ENCODE peak calls at places on chromosomes 2 and 18, in eight cellular contexts. One of them, this sample, is unnamed. For H3K4me1, the result is how much of the 10 kb centered on the place peaks cover.

GRCh38 chr2:154952346-154953010 is 254.0 kb downstream of the KCNJ3 start:
- DNase-seq in body of pancreas: no peak
- DNase-seq in IMR-90: no peak
- DNase-seq in right lobe of liver: no peak
- DNase-seq in thyroid gland: no peak
- DNase-seq in adipocyte: no peak
- DNase-seq in suprapubic skin: no peak
- DNase-seq in endodermal cell: no peak
- DNase-seq in this sample: no peak

GRCh38 chr2:69926849-69927515 is 12.1 kb downstream of the MXD1 start:
- DNase-seq in body of pancreas: no peak
- DNase-seq in IMR-90: peak
- DNase-seq in right lobe of liver: no peak
- DNase-seq in thyroid gland: no peak
- DNase-seq in adipocyte: peak
- DNase-seq in suprapubic skin: no peak
- DNase-seq in endodermal cell: no peak
- DNase-seq in this sample: no peak

GRCh38 chr18:9712606-9713005 is 4.5 kb downstream of the RAB31 start:
- DNase-seq in body of pancreas: no peak
- DNase-seq in IMR-90: no peak
- DNase-seq in right lobe of liver: no peak
- DNase-seq in thyroid gland: no peak
- DNase-seq in adipocyte: no peak
- DNase-seq in suprapubic skin: no peak
- DNase-seq in endodermal cell: no peak
- DNase-seq in this sample: no peak

GRCh38 chr2:173118385-173118784 is 42.7 kb downstream of the MAP3K20 start:
- DNase-seq in body of pancreas: no peak
- DNase-seq in IMR-90: peak
- DNase-seq in right lobe of liver: no peak
- DNase-seq in thyroid gland: no peak
- DNase-seq in adipocyte: no peak
- DNase-seq in suprapubic skin: no peak
- DNase-seq in endodermal cell: no peak
- DNase-seq in this sample: no peak

GRCh38 chr2:69422198-69422597 is 15.0 kb downstream of the NFU1 start:
- DNase-seq in body of pancreas: no peak
- DNase-seq in IMR-90: no peak
- DNase-seq in right lobe of liver: no peak
- DNase-seq in thyroid gland: no peak
- DNase-seq in adipocyte: no peak
- DNase-seq in suprapubic skin: no peak
- DNase-seq in endodermal cell: no peak
- DNase-seq in this sample: no peak

GRCh38 chr2:205612661-205613060 is 69.6 kb upstream of the NRP2 start:
- DNase-seq in body of pancreas: no peak
- DNase-seq in IMR-90: no peak
- DNase-seq in right lobe of liver: no peak
- DNase-seq in thyroid gland: no peak
- DNase-seq in adipocyte: no peak
- DNase-seq in suprapubic skin: no peak
- DNase-seq in endodermal cell: no peak
- DNase-seq in this sample: no peak

GRCh38 chr2:149612122-149612521 is 24.5 kb upstream of the MMADHC start:
- DNase-seq in body of pancreas: peak
- DNase-seq in IMR-90: peak
- DNase-seq in right lobe of liver: no peak
- DNase-seq in thyroid gland: peak
- DNase-seq in adipocyte: peak
- DNase-seq in suprapubic skin: no peak
- DNase-seq in endodermal cell: peak
- DNase-seq in this sample: no peak

GRCh38 chr2:142918624-142919023 is 41.2 kb downstream of the KYNU start:
- DNase-seq in body of pancreas: no peak
- DNase-seq in IMR-90: peak
- DNase-seq in right lobe of liver: no peak
- DNase-seq in thyroid gland: no peak
- DNase-seq in adipocyte: peak
- DNase-seq in suprapubic skin: no peak
- DNase-seq in endodermal cell: no peak
- DNase-seq in this sample: no peak

GRCh38 chr18:73791081-73791480 is 356.6 kb downstream of the FBXO15 start:
- DNase-seq in body of pancreas: no peak
- DNase-seq in IMR-90: peak
- DNase-seq in right lobe of liver: no peak
- DNase-seq in thyroid gland: no peak
- DNase-seq in adipocyte: peak
- DNase-seq in suprapubic skin: no peak
- DNase-seq in endodermal cell: no peak
- DNase-seq in this sample: no peak

GRCh38 chr2:163633296-163633695 is 102.5 kb downstream of the FIGN start:
- DNase-seq in body of pancreas: no peak
- DNase-seq in IMR-90: no peak
- DNase-seq in right lobe of liver: no peak
- DNase-seq in thyroid gland: no peak
- DNase-seq in adipocyte: no peak
- DNase-seq in suprapubic skin: no peak
- DNase-seq in endodermal cell: no peak
- DNase-seq in this sample: no peak

GRCh38 chr18:59070181-59070912 is 69.3 kb upstream of the SEC11C start:
- DNase-seq in body of pancreas: peak
- DNase-seq in IMR-90: peak
- DNase-seq in right lobe of liver: peak
- DNase-seq in thyroid gland: peak
- DNase-seq in adipocyte: peak
- DNase-seq in suprapubic skin: peak
- DNase-seq in endodermal cell: peak
- DNase-seq in this sample: peak

GRCh38 chr2:81087646-81088045 is 783.1 kb upstream of the LRRTM1 start:
- DNase-seq in body of pancreas: no peak
- DNase-seq in IMR-90: no peak
- DNase-seq in right lobe of liver: no peak
- DNase-seq in thyroid gland: no peak
- DNase-seq in adipocyte: no peak
- DNase-seq in suprapubic skin: no peak
- DNase-seq in endodermal cell: no peak
- DNase-seq in this sample: no peak

GRCh38 chr2:113895301-113895700 is 5.4 kb downstream of the ACTR3 start:
- DNase-seq in body of pancreas: no peak
- DNase-seq in IMR-90: no peak
- DNase-seq in right lobe of liver: no peak
- DNase-seq in thyroid gland: no peak
- DNase-seq in adipocyte: no peak
- DNase-seq in suprapubic skin: no peak
- DNase-seq in endodermal cell: no peak
- DNase-seq in this sample: no peak

GRCh38 chr2:9398881-9399805 is 24.2 kb downstream of the ITGB1BP1 start:
- DNase-seq in body of pancreas: peak
- DNase-seq in IMR-90: no peak
- DNase-seq in right lobe of liver: no peak
- DNase-seq in thyroid gland: no peak
- DNase-seq in adipocyte: no peak
- DNase-seq in suprapubic skin: no peak
- DNase-seq in endodermal cell: peak
- DNase-seq in this sample: no peak

GRCh38 chr2:100891911-100892642 is 72.1 kb downstream of the NPAS2 start:
- DNase-seq in body of pancreas: no peak
- DNase-seq in IMR-90: peak
- DNase-seq in right lobe of liver: no peak
- DNase-seq in thyroid gland: no peak
- DNase-seq in adipocyte: peak
- DNase-seq in suprapubic skin: no peak
- DNase-seq in endodermal cell: no peak
- DNase-seq in this sample: no peak

GRCh38 chr18:45839415-45840395 is 14.2 kb downstream of the SIGLEC15 start:
- DNase-seq in body of pancreas: peak
- DNase-seq in IMR-90: peak
- DNase-seq in right lobe of liver: peak
- DNase-seq in thyroid gland: no peak
- DNase-seq in adipocyte: peak
- DNase-seq in suprapubic skin: no peak
- DNase-seq in endodermal cell: peak
- DNase-seq in this sample: no peak

GRCh38 chr2:221896505-221897151 is 324.5 kb upstream of the EPHA4 start:
- DNase-seq in body of pancreas: no peak
- DNase-seq in IMR-90: peak
- DNase-seq in right lobe of liver: no peak
- DNase-seq in thyroid gland: peak
- DNase-seq in adipocyte: peak
- DNase-seq in suprapubic skin: no peak
- DNase-seq in endodermal cell: peak
- DNase-seq in this sample: peak

GRCh38 chr2:47031909-47032668 is 116.5 kb upstream of the MCFD2 start:
- DNase-seq in body of pancreas: no peak
- DNase-seq in IMR-90: no peak
- DNase-seq in right lobe of liver: no peak
- DNase-seq in thyroid gland: no peak
- DNase-seq in adipocyte: no peak
- DNase-seq in suprapubic skin: no peak
- DNase-seq in endodermal cell: no peak
- DNase-seq in this sample: no peak

GRCh38 chr2:65292461-65293127 is 65.0 kb downstream of the ACTR2 start:
- DNase-seq in body of pancreas: no peak
- DNase-seq in IMR-90: no peak
- DNase-seq in right lobe of liver: no peak
- DNase-seq in thyroid gland: no peak
- DNase-seq in adipocyte: no peak
- DNase-seq in suprapubic skin: no peak
- DNase-seq in endodermal cell: no peak
- DNase-seq in this sample: no peak

GRCh38 chr18:49994410-49994809 is 181.1 kb upstream of the ACAA2 start:
- DNase-seq in body of pancreas: no peak
- DNase-seq in IMR-90: no peak
- DNase-seq in right lobe of liver: peak
- DNase-seq in thyroid gland: peak
- DNase-seq in adipocyte: no peak
- DNase-seq in suprapubic skin: no peak
- DNase-seq in endodermal cell: no peak
- DNase-seq in this sample: no peak

GRCh38 chr18:49988733-49989132 is 175.4 kb upstream of the ACAA2 start:
- DNase-seq in body of pancreas: no peak
- DNase-seq in IMR-90: no peak
- DNase-seq in right lobe of liver: no peak
- DNase-seq in thyroid gland: no peak
- DNase-seq in adipocyte: no peak
- DNase-seq in suprapubic skin: no peak
- DNase-seq in endodermal cell: no peak
- DNase-seq in this sample: no peak

GRCh38 chr18:49988101-49988500 is 174.8 kb upstream of the ACAA2 start:
- DNase-seq in body of pancreas: no peak
- DNase-seq in IMR-90: no peak
- DNase-seq in right lobe of liver: no peak
- DNase-seq in thyroid gland: peak
- DNase-seq in adipocyte: no peak
- DNase-seq in suprapubic skin: no peak
- DNase-seq in endodermal cell: no peak
- DNase-seq in this sample: no peak

GRCh38 chr18:49997468-49998045 is 184.2 kb upstream of the ACAA2 start:
- DNase-seq in body of pancreas: no peak
- DNase-seq in IMR-90: no peak
- DNase-seq in right lobe of liver: no peak
- DNase-seq in thyroid gland: no peak
- DNase-seq in adipocyte: no peak
- DNase-seq in suprapubic skin: no peak
- DNase-seq in endodermal cell: no peak
- DNase-seq in this sample: no peak

GRCh38 chr18:49993299-49993698 is 180.0 kb upstream of the ACAA2 start:
- DNase-seq in body of pancreas: no peak
- DNase-seq in IMR-90: no peak
- DNase-seq in right lobe of liver: peak
- DNase-seq in thyroid gland: no peak
- DNase-seq in adipocyte: no peak
- DNase-seq in suprapubic skin: no peak
- DNase-seq in endodermal cell: no peak
- DNase-seq in this sample: no peak
- H3K4me1 ChIP-seq in body of pancreas: under half
- H3K4me1 ChIP-seq in IMR-90: under half
- H3K4me1 ChIP-seq in right lobe of liver: under half
- H3K4me1 ChIP-seq in thyroid gland: under half
- H3K4me1 ChIP-seq in adipocyte: under half
- H3K4me1 ChIP-seq in suprapubic skin: under half
- H3K4me1 ChIP-seq in endodermal cell: under half
- H3K4me1 ChIP-seq in this sample: under half

GRCh38 chr2:98763209-98763951 is 32.4 kb upstream of the MGAT4A start:
- DNase-seq in body of pancreas: no peak
- DNase-seq in IMR-90: no peak
- DNase-seq in right lobe of liver: no peak
- DNase-seq in thyroid gland: no peak
- DNase-seq in adipocyte: no peak
- DNase-seq in suprapubic skin: no peak
- DNase-seq in endodermal cell: no peak
- DNase-seq in this sample: no peak

GRCh38 chr2:98759827-98760625 is 29.1 kb upstream of the MGAT4A start:
- DNase-seq in body of pancreas: peak
- DNase-seq in IMR-90: no peak
- DNase-seq in right lobe of liver: no peak
- DNase-seq in thyroid gland: no peak
- DNase-seq in adipocyte: no peak
- DNase-seq in suprapubic skin: no peak
- DNase-seq in endodermal cell: no peak
- DNase-seq in this sample: no peak

GRCh38 chr2:98761909-98762308 is 31.0 kb upstream of the MGAT4A start:
- DNase-seq in body of pancreas: no peak
- DNase-seq in IMR-90: no peak
- DNase-seq in right lobe of liver: no peak
- DNase-seq in thyroid gland: no peak
- DNase-seq in adipocyte: no peak
- DNase-seq in suprapubic skin: no peak
- DNase-seq in endodermal cell: no peak
- DNase-seq in this sample: no peak

GRCh38 chr2:98759338-98759737 is 28.4 kb upstream of the MGAT4A start:
- DNase-seq in body of pancreas: no peak
- DNase-seq in IMR-90: no peak
- DNase-seq in right lobe of liver: no peak
- DNase-seq in thyroid gland: no peak
- DNase-seq in adipocyte: no peak
- DNase-seq in suprapubic skin: no peak
- DNase-seq in endodermal cell: no peak
- DNase-seq in this sample: no peak

GRCh38 chr2:98761267-98761781 is 30.4 kb upstream of the MGAT4A start:
- DNase-seq in body of pancreas: peak
- DNase-seq in IMR-90: no peak
- DNase-seq in right lobe of liver: no peak
- DNase-seq in thyroid gland: no peak
- DNase-seq in adipocyte: no peak
- DNase-seq in suprapubic skin: no peak
- DNase-seq in endodermal cell: no peak
- DNase-seq in this sample: no peak
- H3K4me1 ChIP-seq in body of pancreas: under half
- H3K4me1 ChIP-seq in IMR-90: under half
- H3K4me1 ChIP-seq in right lobe of liver: under half
- H3K4me1 ChIP-seq in thyroid gland: under half
- H3K4me1 ChIP-seq in adipocyte: under half
- H3K4me1 ChIP-seq in suprapubic skin: under half
- H3K4me1 ChIP-seq in endodermal cell: under half
- H3K4me1 ChIP-seq in this sample: under half

GRCh38 chr2:237689569-237690131 is 62.3 kb downstream of the LRRFIP1 start:
- DNase-seq in body of pancreas: no peak
- DNase-seq in IMR-90: no peak
- DNase-seq in right lobe of liver: no peak
- DNase-seq in thyroid gland: peak
- DNase-seq in adipocyte: peak
- DNase-seq in suprapubic skin: no peak
- DNase-seq in endodermal cell: no peak
- DNase-seq in this sample: peak
- H3K4me1 ChIP-seq in body of pancreas: under half
- H3K4me1 ChIP-seq in IMR-90: under half
- H3K4me1 ChIP-seq in right lobe of liver: under half
- H3K4me1 ChIP-seq in thyroid gland: under half
- H3K4me1 ChIP-seq in adipocyte: under half
- H3K4me1 ChIP-seq in suprapubic skin: half or more
- H3K4me1 ChIP-seq in endodermal cell: under half
- H3K4me1 ChIP-seq in this sample: under half

GRCh38 chr2:144441711-144442141 is 78.2 kb downstream of the ZEB2 start:
- DNase-seq in body of pancreas: no peak
- DNase-seq in IMR-90: no peak
- DNase-seq in right lobe of liver: no peak
- DNase-seq in thyroid gland: no peak
- DNase-seq in adipocyte: no peak
- DNase-seq in suprapubic skin: no peak
- DNase-seq in endodermal cell: no peak
- DNase-seq in this sample: no peak
- H3K4me1 ChIP-seq in body of pancreas: under half
- H3K4me1 ChIP-seq in IMR-90: under half
- H3K4me1 ChIP-seq in right lobe of liver: under half
- H3K4me1 ChIP-seq in thyroid gland: under half
- H3K4me1 ChIP-seq in adipocyte: under half
- H3K4me1 ChIP-seq in suprapubic skin: under half
- H3K4me1 ChIP-seq in endodermal cell: under half
- H3K4me1 ChIP-seq in this sample: under half